ENCODE peak calls at places on chromosomes 13 and 19, in seven cellular contexts. Q, C, W, O, F, D and G are unnamed samples.

GRCh38 chr19:50433201-50434180 is 799 bp downstream of the MYBPC2 start:
- DNase-seq in W (no peak), O (no peak), Q (no peak), D (no peak), F (no peak), C (no peak), G (no peak)

GRCh38 chr19:52722062-52723005 is 12.5 kb downstream of the ZNF611 start:
- DNase-seq in F (peak; percentile 14), W (no peak), D (no peak), C (no peak), O (peak; percentile 56), Q (no peak), G (no peak)

GRCh38 chr13:29524176-29524575 is 71.3 kb downstream of the SLC7A1 start:
- DNase-seq in Q (peak; percentile 85), C (no peak), O (no peak), W (no peak), D (no peak), F (no peak), G (no peak)

GRCh38 chr13:94345374-94346195 is 133.9 kb downstream of the DCT start:
- DNase-seq in W (peak; percentile 79), C (no peak), D (no peak), O (no peak), F (peak; percentile 62), Q (no peak), G (peak; percentile 17)

GRCh38 chr13:46329624-46330023 is 57.4 kb downstream of the RUBCNL start:
- DNase-seq in D (no peak), W (no peak), O (no peak), C (no peak), Q (no peak), F (no peak), G (no peak)

GRCh38 chr13:24541127-24541475 is 28.5 kb upstream of the PARP4 start:
- DNase-seq in O (no peak), Q (no peak), C (no peak), F (no peak), D (no peak), W (no peak), G (no peak)

GRCh38 chr19:45173816-45174215 is 4.2 kb downstream of the TRAPPC6A start:
- DNase-seq in O (peak; percentile 90), Q (no peak), W (no peak), C (no peak), F (peak; percentile 94), D (no peak), G (no peak)

GRCh38 chr13:45370922-45371406 is 30.0 kb upstream of the TPT1 start:
- DNase-seq in C (peak; percentile 62), F (peak; percentile 95), W (no peak), O (peak; percentile 75), Q (peak; percentile 79), D (peak; percentile 33), G (peak; percentile 82)

GRCh38 chr19:6204212-6204611 is 68.7 kb downstream of the ACSBG2 start:
- DNase-seq in O (peak; percentile 29), C (no peak), F (no peak), W (no peak), Q (no peak), D (no peak), G (no peak)